ENCODE peak calls at places on chromosomes 4 and X, in six cellular contexts. U is nucleus accumbens, N is neuronal stem cell, Y is amniotic stem cell, S is COR-L47, E is NCI-H748 treated with DMSO at 0.1 percent for 48 hours. V is an unnamed sample.

GRCh38 chrX:150044556-150044955 is 106.3 kb upstream of the EOLA2 start:
- DNase-seq in U (no peak), N (no peak), Y (no peak), S (no peak), E (no peak), V (no peak)

GRCh38 chr4:153409412-153409811 is 56.7 kb upstream of the TMEM131L start:
- DNase-seq in U (no peak), N (no peak), Y (no peak), S (no peak), E (no peak), V (no peak)

GRCh38 chrX:16528620-16529019 is 121.3 kb upstream of the S100G start:
- DNase-seq in U (no peak), N (no peak), Y (no peak), S (no peak), E (no peak), V (no peak)

GRCh38 chr4:47075241-47075640 is 43.9 kb downstream of the GABRB1 start:
- DNase-seq in U (no peak), N (no peak), Y (peak; percentile 24), S (no peak), E (no peak), V (no peak)

GRCh38 chrX:136708348-136708747 is 60.4 kb downstream of the CD40LG start:
- DNase-seq in U (no peak), N (no peak), Y (no peak), S (no peak), E (no peak), V (no peak)

GRCh38 chrX:151227637-151228036 is 51.3 kb downstream of the GPR50 start:
- DNase-seq in U (no peak), N (no peak), Y (no peak), S (no peak), E (no peak), V (no peak)

GRCh38 chr4:95432466-95432865 is 116.3 kb downstream of the UNC5C start:
- DNase-seq in U (no peak), N (no peak), Y (no peak), S (no peak), E (no peak), V (no peak)

GRCh38 chrX:86806786-86807185 is 658.5 kb downstream of the DACH2 start:
- DNase-seq in U (no peak), N (no peak), Y (no peak), S (no peak), E (peak; percentile 25), V (no peak)

GRCh38 chr4:142202404-142203332 is 566.3 kb downstream of the IL15 start:
- DNase-seq in U (no peak), N (no peak), Y (no peak), S (no peak), E (no peak), V (no peak)

GRCh38 chrX:43716696-43717095 is 60.6 kb downstream of the MAOA start:
- DNase-seq in U (no peak), N (no peak), Y (no peak), S (no peak), E (no peak), V (no peak)

GRCh38 chr4:112532267-112532666 is 16.3 kb upstream of the NEUROG2 start:
- DNase-seq in U (no peak), N (no peak), Y (no peak), S (no peak), E (no peak), V (no peak)

GRCh38 chr4:5995901-5996623 is 22.2 kb downstream of the C4orf50 start:
- DNase-seq in U (no peak), N (no peak), Y (no peak), S (no peak), E (no peak), V (peak; percentile 15)

GRCh38 chrX:80334583-80334982 is 85.7 kb upstream of the TENT5D start:
- DNase-seq in U (no peak), N (no peak), Y (no peak), S (no peak), E (no peak), V (no peak)

GRCh38 chr4:31275906-31276305 is 555.7 kb downstream of the PCDH7 start:
- DNase-seq in U (no peak), N (no peak), Y (no peak), S (no peak), E (no peak), V (no peak)

GRCh38 chrX:29841750-29842149 is 373.6 kb upstream of the MAGEB2 start:
- DNase-seq in U (no peak), N (no peak), Y (no peak), S (no peak), E (no peak), V (no peak)

GRCh38 chrX:118251251-118251650 is 94.7 kb upstream of the WDR44 start:
- DNase-seq in U (no peak), N (no peak), Y (no peak), S (no peak), E (no peak), V (no peak)

GRCh38 chrX:72712094-72712755 is 1.9 kb downstream of the PHKA1 start:
- DNase-seq in U (no peak), N (no peak), Y (no peak), S (no peak), E (no peak), V (no peak)

GRCh38 chr4:28973591-28974350 is 1746.4 kb upstream of the PCDH7 start:
- DNase-seq in U (no peak), N (no peak), Y (peak; percentile 2), S (no peak), E (no peak), V (no peak)

GRCh38 chr4:71941001-71941400 is 90.8 kb upstream of the NPFFR2 start:
- DNase-seq in U (no peak), N (no peak), Y (no peak), S (peak; percentile 34), E (no peak), V (no peak)

GRCh38 chrX:111445485-111445884 is 33.5 kb upstream of the DCX start:
- DNase-seq in U (no peak), N (peak; percentile 31), Y (peak; percentile 34), S (peak; percentile 51), E (peak; percentile 72), V (no peak)

GRCh38 chr4:6124386-6125102 is 75.8 kb downstream of the JAKMIP1 start:
- DNase-seq in U (no peak), N (no peak), Y (no peak), S (no peak), E (no peak), V (no peak)

GRCh38 chrX:68942141-68942540 is 113.3 kb downstream of the EFNB1 start:
- DNase-seq in U (no peak), N (no peak), Y (no peak), S (peak; percentile 9), E (no peak), V (no peak)

GRCh38 chrX:1264556-1264955 is 4.1 kb upstream of the CSF2RA start:
- DNase-seq in U (no peak), N (no peak), Y (no peak), S (no peak), E (no peak), V (no peak)

GRCh38 chrX:97367149-97367548 is 483.4 kb downstream of the RPA4 start:
- DNase-seq in U (no peak), N (no peak), Y (no peak), S (no peak), E (no peak), V (no peak)